ENCODE peak calls at places on chromosomes 16 and 17, in six cellular contexts. S, Q, U, M, K and I are unnamed samples. For H3K27me3, the result is how much of the 10 kb centered on the place peaks cover.

GRCh38 chr17:72560303-72561247 is 439.8 kb downstream of the SOX9 start:
- DNase-seq in Q (peak), K (peak), S (peak), U (no peak), M (peak), I (peak)

GRCh38 chr16:31386157-31386984 is 6.8 kb upstream of the ITGAD start:
- DNase-seq in M (no peak), Q (peak), U (no peak), K (no peak), S (peak), I (peak)

GRCh38 chr16:54487933-54488332 is 201.3 kb upstream of the IRX3 start:
- DNase-seq in Q (no peak), U (no peak), S (no peak), K (no peak), M (no peak), I (no peak)

GRCh38 chr16:27520982-27521673 is 28.6 kb downstream of the GTF3C1 start:
- DNase-seq in K (no peak), S (peak), Q (peak), U (peak), M (no peak), I (no peak)

GRCh38 chr16:4386951-4387565 is 15.4 kb downstream of the VASN start:
- DNase-seq in S (no peak), M (no peak), K (no peak), U (no peak), Q (no peak), I (no peak)

GRCh38 chr17:17079336-17079735 is 37.1 kb downstream of the MPRIP start:
- DNase-seq in Q (no peak), K (peak), U (no peak), M (no peak), S (peak), I (no peak)

GRCh38 chr17:57085448-57086068 is 512 bp downstream of the AKAP1 start:
- DNase-seq in Q (peak), K (peak), U (peak), M (peak), S (peak), I (peak)

GRCh38 chr17:69441179-69441578 is 26.7 kb downstream of the MAP2K6 start:
- DNase-seq in U (no peak), Q (no peak), S (no peak), M (no peak), K (no peak), I (no peak)

GRCh38 chr16:70453117-70453890 is 1.1 kb upstream of the FCSK start:
- DNase-seq in Q (no peak), M (no peak), S (no peak), K (no peak), U (no peak), I (no peak)

GRCh38 chr16:30413116-30413806 is 5.9 kb downstream of the ZNF771 start:
- DNase-seq in Q (no peak), U (no peak), S (no peak), K (no peak), M (no peak), I (no peak)

GRCh38 chr16:440627-441026 is 15.2 kb downstream of the RAB11FIP3 start:
- DNase-seq in Q (no peak), S (no peak), U (no peak), K (no peak), M (no peak), I (no peak)

GRCh38 chr16:29877266-29877961 is 14.4 kb upstream of the CDIPT start:
- DNase-seq in K (peak), U (no peak), M (peak), Q (peak), S (peak), I (peak)

GRCh38 chr16:13298676-13299075 is 397.3 kb downstream of the SHISA9 start:
- DNase-seq in U (no peak), S (no peak), Q (no peak), M (no peak), K (no peak), I (peak)

GRCh38 chr17:65750678-65751077 is 189.2 kb upstream of the AXIN2 start:
- DNase-seq in S (peak), U (peak), M (peak), K (no peak), Q (peak), I (no peak)

GRCh38 chr17:32517982-32518381 is 31.2 kb downstream of the CDK5R1 start:
- DNase-seq in U (no peak), Q (no peak), M (no peak), S (no peak), K (no peak), I (no peak)

GRCh38 chr16:77974883-77975282 is 47.5 kb upstream of the CLEC3A start:
- DNase-seq in S (peak), Q (no peak), M (no peak), U (no peak), K (peak), I (peak)

GRCh38 chr16:57539072-57539796 is 2.9 kb upstream of the CCDC102A start:
- DNase-seq in S (no peak), M (no peak), Q (no peak), K (no peak), U (peak), I (no peak)

GRCh38 chr17:60902399-60902798 is 224.7 kb downstream of the BCAS3 start:
- DNase-seq in M (no peak), K (no peak), Q (peak), S (no peak), U (no peak), I (no peak)

DNA sequence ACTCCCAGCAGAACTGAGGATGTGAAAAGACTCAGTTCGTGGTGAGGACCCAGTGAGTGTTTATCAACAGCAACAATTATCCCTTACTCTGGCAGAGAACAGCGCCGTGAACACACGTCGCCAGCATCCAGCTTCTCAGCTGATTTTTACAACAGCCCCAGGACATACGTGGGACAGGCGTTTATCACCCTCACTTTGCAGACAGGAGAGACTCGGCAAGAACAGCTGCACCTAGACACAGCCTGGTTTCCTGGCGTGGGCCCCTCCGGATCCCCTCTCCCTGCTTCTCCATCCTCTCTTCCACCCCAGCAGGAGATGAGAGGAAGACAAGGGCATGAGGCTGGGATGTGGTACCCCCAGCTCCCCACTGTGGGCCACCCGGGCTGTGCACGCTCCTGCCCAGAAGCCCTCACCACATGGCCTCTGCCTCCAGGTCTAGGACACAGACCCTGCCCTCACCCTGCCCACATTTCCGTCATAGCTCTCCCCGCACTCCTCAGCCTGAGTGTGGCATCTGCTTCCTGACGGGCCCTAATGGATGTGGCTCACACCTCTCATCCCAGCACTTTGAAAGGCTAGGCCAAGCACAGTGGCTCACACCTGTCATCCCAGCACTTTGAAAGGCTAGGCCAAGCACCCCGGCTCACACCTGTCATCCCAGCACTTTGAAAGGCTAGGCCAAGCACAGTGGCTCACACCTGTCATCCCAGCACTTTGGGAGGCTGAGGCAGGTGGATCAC is 17.5 kb downstream of the ABR start:
- DNase-seq in K (no peak), M (no peak), U (no peak), Q (no peak), S (no peak), I (no peak)
- TF ChIP-seq CTCF in K (no peak), M (no peak), U (no peak), Q (no peak), S (no peak), I (no peak)

GRCh38 chr17:2893422-2893914 is 97.2 kb downstream of the RAP1GAP2 start:
- DNase-seq in U (peak), S (no peak), M (no peak), K (no peak), Q (no peak), I (no peak)
- H3K27ac ChIP-seq in U (no peak), S (no peak), M (peak), K (no peak), Q (no peak), I (peak)

GRCh38 chr17:36944488-36945040 is 4.2 kb upstream of the AATF start:
- DNase-seq in U (no peak), M (no peak), K (no peak), S (no peak), Q (no peak), I (no peak)

GRCh38 chr17:36943250-36944220 is 5.2 kb upstream of the AATF start:
- DNase-seq in M (peak), U (no peak), S (no peak), Q (no peak), K (peak), I (peak)

GRCh38 chr17:36946726-36947091 is 2.0 kb upstream of the AATF start:
- DNase-seq in S (no peak), K (no peak), U (no peak), Q (no peak), M (no peak), I (peak)

GRCh38 chr17:36945959-36946725 is 2.6 kb upstream of the AATF start:
- DNase-seq in M (no peak), K (peak), Q (no peak), S (no peak), U (no peak), I (peak)

GRCh38 chr17:36945160-36945559 is 3.6 kb upstream of the AATF start:
- DNase-seq in Q (no peak), K (no peak), S (no peak), U (no peak), M (no peak), I (no peak)
- H3K27me3 ChIP-seq in Q (half or more), K (half or more), S (half or more), U (half or more), M (half or more), I (half or more)

DNA sequence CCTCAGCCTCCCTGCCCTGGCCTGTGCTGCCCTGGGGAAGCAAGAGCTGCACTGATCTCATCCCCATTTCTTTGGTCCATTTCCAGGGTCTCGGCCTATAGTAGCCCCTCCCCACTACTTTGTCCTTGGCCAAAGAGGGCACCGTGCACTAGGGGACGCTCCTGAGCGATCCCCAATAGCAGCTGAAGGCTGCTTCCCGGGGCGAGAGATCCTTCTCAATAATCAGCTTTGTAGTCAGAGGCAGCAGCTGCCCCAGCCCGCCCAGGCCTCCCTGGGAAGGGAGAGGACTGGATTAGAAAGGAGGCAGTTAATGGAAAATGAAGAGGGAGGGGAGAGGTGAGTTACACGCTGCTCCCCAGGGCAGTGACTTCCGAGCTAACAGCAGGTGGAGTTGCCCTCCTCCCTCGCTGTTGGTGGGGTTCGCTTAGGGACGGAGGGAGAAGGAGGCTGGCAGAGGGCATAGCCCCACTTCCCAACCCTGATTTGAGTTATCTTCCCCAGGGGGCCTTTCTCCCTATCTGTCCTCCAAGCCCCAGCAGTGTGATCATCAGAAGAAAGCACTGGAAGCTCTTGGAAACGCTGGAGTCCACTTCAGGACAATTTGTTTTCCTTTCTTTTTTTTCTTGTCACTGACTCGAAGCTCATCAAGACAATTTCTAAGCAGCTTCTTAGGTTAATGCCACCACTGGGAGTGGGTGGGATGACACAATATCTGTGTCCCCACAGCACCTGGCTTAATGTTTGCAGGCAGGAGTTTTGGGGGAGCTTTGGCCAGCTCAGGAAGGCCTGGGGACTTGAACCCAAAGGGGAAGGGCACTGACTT is 2.6 kb downstream of the MXRA7 start:
- DNase-seq in K (peak), U (peak), Q (no peak), M (peak), S (peak), I (peak)
- TF ChIP-seq CTCF in K (peak), U (no peak), Q (peak), M (no peak), S (peak), I (peak)

GRCh38 chr16:68083239-68083781 is 1.9 kb upstream of the NFATC3 start:
- DNase-seq in K (no peak), Q (no peak), S (no peak), U (no peak), M (no peak), I (no peak)

GRCh38 chr16:68083861-68084503 is 1.2 kb upstream of the NFATC3 start:
- DNase-seq in S (peak), M (no peak), U (no peak), K (peak), Q (peak), I (peak)

GRCh38 chr16:68084504-68085258 is 489 bp upstream of the NFATC3 start:
- DNase-seq in K (peak), Q (peak), M (peak), S (peak), U (peak), I (peak)

GRCh38 chr16:68081796-68082567 is 3.2 kb upstream of the NFATC3 start:
- DNase-seq in S (no peak), Q (no peak), U (no peak), K (no peak), M (no peak), I (no peak)

DNA sequence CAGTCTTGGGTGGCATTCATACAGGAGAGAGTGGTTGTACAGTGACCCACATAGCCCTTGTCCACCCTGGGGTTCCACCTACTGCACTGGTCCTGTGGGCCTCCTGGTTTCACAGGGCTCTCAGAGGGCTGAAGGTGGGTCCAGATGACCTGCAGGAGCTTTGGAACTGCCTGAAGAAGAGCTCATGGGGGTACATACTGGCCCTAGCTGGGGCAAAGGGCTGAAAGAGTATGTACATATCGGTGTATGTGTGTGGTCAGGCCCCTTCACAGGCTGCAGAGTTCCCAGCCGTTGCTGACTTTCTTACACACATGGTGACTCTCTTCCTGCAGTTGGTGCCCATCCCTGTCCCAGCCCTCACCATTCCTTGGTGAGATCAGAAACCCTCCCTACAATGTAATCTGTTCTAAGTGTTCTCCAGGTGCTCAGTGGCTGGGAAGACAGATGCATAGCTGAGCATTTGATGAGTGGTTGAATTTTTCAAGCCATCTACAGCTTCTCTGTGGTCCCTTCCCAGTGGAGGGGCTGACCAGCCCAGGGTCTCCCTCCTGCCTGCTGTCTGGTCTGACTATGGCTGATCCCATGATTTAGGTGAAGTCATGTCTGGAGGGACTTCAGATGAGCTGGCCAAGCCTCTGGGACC is 2.5 kb upstream of the NFATC3 start:
- DNase-seq in S (no peak), U (no peak), Q (no peak), K (no peak), M (no peak), I (no peak)
- H3K27ac ChIP-seq in S (no peak), U (no peak), Q (no peak), K (no peak), M (no peak), I (no peak)

DNA sequence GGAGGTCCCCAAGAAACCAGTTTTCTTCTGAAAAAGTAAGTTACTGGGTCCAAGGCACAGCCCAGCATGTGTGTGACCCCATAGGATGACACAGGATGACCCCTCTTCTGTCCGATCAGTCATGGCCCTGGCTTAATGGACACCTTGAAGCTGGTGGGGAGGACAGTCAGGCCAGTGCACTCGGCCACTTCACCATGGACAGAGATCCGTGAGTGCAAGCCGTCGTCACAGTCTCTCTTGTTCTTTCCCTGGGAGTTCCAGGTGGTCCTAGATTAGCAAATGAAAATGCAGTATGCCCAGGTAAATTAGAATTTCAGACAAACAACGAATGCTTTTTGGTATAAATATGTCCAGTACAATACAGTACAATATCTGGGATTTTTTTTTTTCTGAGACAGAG is 1.4 kb upstream of the RNF222 start:
- DNase-seq in U (no peak), S (no peak), M (no peak), Q (no peak), K (no peak), I (no peak)
- H3K27me3 ChIP-seq in U (under half), S (under half), M (under half), Q (under half), K (under half), I (under half)

GRCh38 chr17:78687125-78687524 is 94.9 kb downstream of the CYTH1 start:
- DNase-seq in S (no peak), K (no peak), M (no peak), Q (no peak), U (no peak), I (no peak)

GRCh38 chr17:78687944-78688343 is 94.1 kb downstream of the CYTH1 start:
- DNase-seq in K (no peak), S (no peak), U (no peak), M (no peak), Q (no peak), I (no peak)

GRCh38 chr17:78692460-78693010 is 89.5 kb downstream of the CYTH1 start:
- DNase-seq in K (no peak), Q (no peak), M (no peak), U (no peak), S (no peak), I (no peak)

GRCh38 chr17:78693346-78694083 is 88.6 kb downstream of the CYTH1 start:
- DNase-seq in Q (no peak), U (no peak), M (no peak), S (no peak), K (no peak), I (no peak)

DNA sequence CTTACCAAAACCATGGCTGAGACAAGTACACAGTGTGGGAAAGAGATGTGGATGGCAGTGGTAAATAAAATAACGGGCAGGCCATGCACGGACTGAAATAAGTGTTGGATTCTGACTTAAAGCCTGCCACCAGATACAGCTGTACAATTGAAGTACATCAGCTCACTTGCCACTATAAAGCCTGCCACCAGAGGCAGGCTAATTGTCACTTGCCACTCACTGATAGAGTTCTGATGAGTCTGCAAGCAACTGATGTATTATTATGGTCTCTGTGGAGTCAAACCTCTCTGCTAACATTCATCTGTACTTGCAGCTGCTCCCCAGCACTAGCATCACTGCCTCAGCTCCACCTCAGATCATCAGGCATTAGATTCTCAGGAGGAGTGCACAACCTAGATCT is 93.0 kb downstream of the CYTH1 start:
- DNase-seq in S (no peak), M (no peak), Q (no peak), K (no peak), U (no peak), I (no peak)
- TF ChIP-seq CTCF in S (no peak), M (no peak), Q (no peak), K (no peak), U (no peak), I (no peak)

GRCh38 chr17:34862384-34862783 is 98.9 kb downstream of the CCT6B start:
- DNase-seq in Q (no peak), U (no peak), K (no peak), S (no peak), M (no peak), I (peak)
- H3K27ac ChIP-seq in Q (no peak), U (no peak), K (no peak), S (no peak), M (no peak), I (no peak)

DNA sequence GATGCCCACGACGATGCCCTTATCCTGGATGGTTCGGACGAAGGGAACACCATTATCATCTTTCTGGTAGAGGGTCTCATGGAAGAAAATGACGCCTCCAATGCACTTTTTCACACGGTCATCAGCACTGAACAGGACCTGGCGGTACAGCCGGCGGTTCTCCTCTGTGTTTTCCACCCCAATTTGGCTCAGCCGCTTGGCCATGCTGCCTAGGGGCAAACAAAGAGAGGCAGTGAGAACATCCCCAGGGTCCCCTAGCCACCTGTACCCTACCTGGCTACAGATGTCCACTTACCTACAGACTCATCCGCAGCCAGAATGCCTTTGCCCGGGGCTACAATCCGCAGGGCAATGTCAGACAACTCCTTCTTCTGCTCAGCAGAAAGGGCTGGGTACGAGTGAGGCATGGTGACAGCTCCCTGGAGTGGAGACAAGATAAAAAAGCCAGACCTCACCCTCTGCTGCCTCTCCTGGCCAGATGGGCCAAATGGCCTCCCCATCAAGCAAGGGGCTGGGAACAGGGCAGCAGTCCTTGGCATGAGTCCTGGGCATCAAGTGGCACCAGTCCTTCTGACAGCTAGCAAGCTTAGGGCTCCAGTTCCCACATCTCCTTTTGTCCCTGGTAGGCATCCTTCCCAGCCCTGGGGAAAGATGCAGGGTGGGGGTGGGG is 1.4 kb downstream of the ALDOC start:
- DNase-seq in Q (no peak), M (peak), U (no peak), K (peak), S (no peak), I (peak)
- H3K27me3 ChIP-seq in Q (under half), M (under half), U (under half), K (under half), S (under half), I (under half)